ENCODE peak calls at places on chromosomes 4 and X, in four cellular contexts. G is H9, Q is cardiac fibroblast, X is PC-3. J is an unnamed sample.

GRCh38 chr4:93103042-93103441 is 725.5 kb upstream of the ATOH1 start:
- DNase-seq in Q (no peak), X (no peak), G (peak), J (peak)

GRCh38 chr4:142406051-142406549 is 440.0 kb downstream of the INPP4B start:
- DNase-seq in G (peak), X (peak), Q (peak), J (no peak)

GRCh38 chr4:36348403-36348938 is 67.1 kb downstream of the DTHD1 start:
- DNase-seq in Q (no peak), G (no peak), X (no peak), J (no peak)

GRCh38 chr4:119729815-119730643 is 101.4 kb upstream of the PDE5A start:
- DNase-seq in X (peak), Q (peak), G (no peak), J (no peak)

GRCh38 chr4:130468340-130468739 is 1372.4 kb downstream of the C4orf33 start:
- DNase-seq in X (no peak), G (no peak), Q (no peak), J (no peak)

GRCh38 chr4:66887061-66887460 is 658.2 kb downstream of the CENPC start:
- DNase-seq in Q (no peak), X (no peak), G (no peak), J (no peak)

GRCh38 chr4:29310252-29310651 is 1409.9 kb upstream of the PCDH7 start:
- DNase-seq in X (no peak), Q (no peak), G (no peak), J (no peak)

GRCh38 chrX:26783512-26784225 is 567.7 kb downstream of the MAGEB5 start:
- DNase-seq in G (peak), X (peak), Q (peak), J (peak)

GRCh38 chr4:6408263-6408662 is 64.2 kb downstream of the PPP2R2C start:
- DNase-seq in Q (no peak), G (peak), X (no peak), J (no peak)

GRCh38 chrX:15744181-15744867 is 6.3 kb downstream of the CA5B start:
- DNase-seq in Q (no peak), X (no peak), G (no peak), J (no peak)

GRCh38 chr4:27360651-27361347 is 500.2 kb downstream of the STIM2 start:
- DNase-seq in X (peak), Q (peak), G (no peak), J (no peak)

GRCh38 chr4:148444296-148445070 is 2.3 kb upstream of the NR3C2 start:
- DNase-seq in X (peak), G (peak), Q (no peak), J (peak)

GRCh38 chr4:152778656-152779512 is 646 bp downstream of the TIGD4 start:
- DNase-seq in X (peak), G (no peak), Q (peak), J (peak)

GRCh38 chr4:84503495-84504437 is 4.7 kb upstream of the NKX6-1 start:
- DNase-seq in Q (peak), G (no peak), X (peak), J (peak)

GRCh38 chrX:53237056-53237455 is 12.0 kb upstream of the KDM5C start:
- DNase-seq in G (no peak), X (no peak), Q (no peak), J (peak)
- TF ChIP-seq CTCF in G (no peak), X (no peak), Q (no peak), J (no peak)

DNA sequence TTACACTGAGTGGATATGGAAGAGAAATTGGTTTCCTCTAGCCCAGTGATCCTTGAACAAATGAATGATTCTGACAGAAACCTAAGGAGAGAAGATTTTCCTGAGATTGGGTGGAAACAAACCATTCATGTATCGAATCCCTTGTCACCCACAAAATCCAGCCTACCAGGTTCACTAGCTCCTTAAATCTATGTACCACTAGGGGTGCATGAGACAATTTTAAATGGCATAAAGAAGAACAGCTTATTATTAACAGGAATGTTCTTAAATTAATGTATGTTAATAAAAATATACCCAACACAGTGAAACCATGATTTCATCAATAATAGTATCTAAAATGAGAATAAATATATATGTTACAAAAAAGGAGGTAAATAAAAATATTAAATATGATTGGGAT is 118.4 kb upstream of the LNX1 start:
- DNase-seq in Q (no peak), G (no peak), X (peak), J (no peak)
- TF ChIP-seq CTCF in Q (peak), G (peak), X (peak), J (no peak)

DNA sequence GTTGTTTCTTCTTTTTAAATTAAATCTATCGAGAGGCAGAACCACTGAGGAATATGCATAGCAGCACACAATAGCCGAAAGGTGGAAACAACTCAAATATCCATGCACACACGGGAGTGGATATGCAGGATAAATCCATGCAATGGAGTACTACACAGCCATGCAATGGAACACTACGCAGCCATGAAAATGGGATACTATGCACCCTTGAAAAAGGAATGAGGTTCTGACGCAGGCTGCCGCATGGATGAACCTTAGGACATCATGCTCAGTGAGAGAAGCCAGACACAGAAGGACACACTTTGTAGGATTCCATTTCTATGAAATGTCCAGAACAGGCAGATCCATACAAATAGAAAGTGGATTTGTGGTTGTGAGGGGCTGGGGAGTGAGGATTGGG is 18.4 kb upstream of the P2RY8 start:
- DNase-seq in Q (no peak), G (no peak), X (no peak), J (no peak)
- TF ChIP-seq CTCF in Q (no peak), G (no peak), X (no peak), J (no peak)

GRCh38 chrX:38327775-38328081 is 419 bp upstream of the RPGR start:
- DNase-seq in G (no peak), X (no peak), Q (no peak), J (no peak)
- TF ChIP-seq CTCF in G (no peak), X (peak), Q (no peak), J (no peak)

GRCh38 chr4:116599859-116600258 is 485.5 kb downstream of the TRAM1L1 start:
- DNase-seq in G (peak), X (no peak), Q (no peak), J (peak)
- TF ChIP-seq CTCF in G (peak), X (no peak), Q (no peak), J (peak)